ENCODE peak calls at places on chromosome 10, in five cellular contexts. One of them, this sample, is unnamed.

GRCh38 chr10:95861401-95861800 is 46.4 kb upstream of the CC2D2B start:
- DNase-seq in activated CD8-positive, alpha-beta memory T cell treated with anti-CD3 and anti-CD28 coated beads, Interleukin-2, amount 50 U/mL, for 4 hours: no peak
- DNase-seq in GM19239: no peak
- DNase-seq in stimulated activated CD4-positive, alpha-beta T cell treated with anti-CD3 and anti-CD28 coated beads, TNF-alpha, amount 100 ng/mL, for 48 hours: no peak
- DNase-seq in mucosa of descending colon: no peak
- DNase-seq in this sample: no peak

GRCh38 chr10:24207781-24208611 is 942 bp upstream of the KIAA1217 start:
- DNase-seq in activated CD8-positive, alpha-beta memory T cell treated with anti-CD3 and anti-CD28 coated beads, Interleukin-2, amount 50 U/mL, for 4 hours: no peak
- DNase-seq in GM19239: no peak
- DNase-seq in stimulated activated CD4-positive, alpha-beta T cell treated with anti-CD3 and anti-CD28 coated beads, TNF-alpha, amount 100 ng/mL, for 48 hours: no peak
- DNase-seq in mucosa of descending colon: no peak
- DNase-seq in this sample: peak; percentile 54

GRCh38 chr10:47051741-47052238 is 140.6 kb downstream of the PTPN20 start:
- DNase-seq in activated CD8-positive, alpha-beta memory T cell treated with anti-CD3 and anti-CD28 coated beads, Interleukin-2, amount 50 U/mL, for 4 hours: no peak
- DNase-seq in GM19239: no peak
- DNase-seq in stimulated activated CD4-positive, alpha-beta T cell treated with anti-CD3 and anti-CD28 coated beads, TNF-alpha, amount 100 ng/mL, for 48 hours: no peak
- DNase-seq in mucosa of descending colon: no peak
- DNase-seq in this sample: no peak

GRCh38 chr10:10826125-10826524 is 191.5 kb upstream of the CELF2 start:
- DNase-seq in activated CD8-positive, alpha-beta memory T cell treated with anti-CD3 and anti-CD28 coated beads, Interleukin-2, amount 50 U/mL, for 4 hours: no peak
- DNase-seq in GM19239: no peak
- DNase-seq in stimulated activated CD4-positive, alpha-beta T cell treated with anti-CD3 and anti-CD28 coated beads, TNF-alpha, amount 100 ng/mL, for 48 hours: no peak
- DNase-seq in mucosa of descending colon: no peak
- DNase-seq in this sample: no peak

GRCh38 chr10:31709501-31709900 is 219.1 kb downstream of the ARHGAP12 start:
- DNase-seq in activated CD8-positive, alpha-beta memory T cell treated with anti-CD3 and anti-CD28 coated beads, Interleukin-2, amount 50 U/mL, for 4 hours: no peak
- DNase-seq in GM19239: no peak
- DNase-seq in stimulated activated CD4-positive, alpha-beta T cell treated with anti-CD3 and anti-CD28 coated beads, TNF-alpha, amount 100 ng/mL, for 48 hours: no peak
- DNase-seq in mucosa of descending colon: no peak
- DNase-seq in this sample: no peak

GRCh38 chr10:13831711-13832110 is 244.9 kb downstream of the PRPF18 start:
- DNase-seq in activated CD8-positive, alpha-beta memory T cell treated with anti-CD3 and anti-CD28 coated beads, Interleukin-2, amount 50 U/mL, for 4 hours: no peak
- DNase-seq in GM19239: peak; percentile 52
- DNase-seq in stimulated activated CD4-positive, alpha-beta T cell treated with anti-CD3 and anti-CD28 coated beads, TNF-alpha, amount 100 ng/mL, for 48 hours: no peak
- DNase-seq in mucosa of descending colon: no peak
- DNase-seq in this sample: no peak

GRCh38 chr10:29403208-29403607 is 114.3 kb downstream of the LYZL1 start:
- DNase-seq in activated CD8-positive, alpha-beta memory T cell treated with anti-CD3 and anti-CD28 coated beads, Interleukin-2, amount 50 U/mL, for 4 hours: no peak
- DNase-seq in GM19239: no peak
- DNase-seq in stimulated activated CD4-positive, alpha-beta T cell treated with anti-CD3 and anti-CD28 coated beads, TNF-alpha, amount 100 ng/mL, for 48 hours: no peak
- DNase-seq in mucosa of descending colon: no peak
- DNase-seq in this sample: no peak

GRCh38 chr10:35274511-35275060 is 61.7 kb upstream of the CCNY start:
- DNase-seq in activated CD8-positive, alpha-beta memory T cell treated with anti-CD3 and anti-CD28 coated beads, Interleukin-2, amount 50 U/mL, for 4 hours: no peak
- DNase-seq in GM19239: no peak
- DNase-seq in stimulated activated CD4-positive, alpha-beta T cell treated with anti-CD3 and anti-CD28 coated beads, TNF-alpha, amount 100 ng/mL, for 48 hours: no peak
- DNase-seq in mucosa of descending colon: no peak
- DNase-seq in this sample: no peak

GRCh38 chr10:59724098-59724938 is 14.7 kb upstream of the SLC16A9 start:
- DNase-seq in activated CD8-positive, alpha-beta memory T cell treated with anti-CD3 and anti-CD28 coated beads, Interleukin-2, amount 50 U/mL, for 4 hours: no peak
- DNase-seq in GM19239: no peak
- DNase-seq in stimulated activated CD4-positive, alpha-beta T cell treated with anti-CD3 and anti-CD28 coated beads, TNF-alpha, amount 100 ng/mL, for 48 hours: no peak
- DNase-seq in mucosa of descending colon: no peak
- DNase-seq in this sample: no peak

GRCh38 chr10:29245476-29245875 is 43.4 kb upstream of the LYZL1 start:
- DNase-seq in activated CD8-positive, alpha-beta memory T cell treated with anti-CD3 and anti-CD28 coated beads, Interleukin-2, amount 50 U/mL, for 4 hours: no peak
- DNase-seq in GM19239: no peak
- DNase-seq in stimulated activated CD4-positive, alpha-beta T cell treated with anti-CD3 and anti-CD28 coated beads, TNF-alpha, amount 100 ng/mL, for 48 hours: no peak
- DNase-seq in mucosa of descending colon: no peak
- DNase-seq in this sample: no peak

GRCh38 chr10:28810062-28810870 is 132.9 kb downstream of the BAMBI start:
- DNase-seq in activated CD8-positive, alpha-beta memory T cell treated with anti-CD3 and anti-CD28 coated beads, Interleukin-2, amount 50 U/mL, for 4 hours: no peak
- DNase-seq in GM19239: no peak
- DNase-seq in stimulated activated CD4-positive, alpha-beta T cell treated with anti-CD3 and anti-CD28 coated beads, TNF-alpha, amount 100 ng/mL, for 48 hours: no peak
- DNase-seq in mucosa of descending colon: no peak
- DNase-seq in this sample: no peak

GRCh38 chr10:12346707-12347106 is 2.6 kb upstream of the CAMK1D start:
- DNase-seq in activated CD8-positive, alpha-beta memory T cell treated with anti-CD3 and anti-CD28 coated beads, Interleukin-2, amount 50 U/mL, for 4 hours: no peak
- DNase-seq in GM19239: no peak
- DNase-seq in stimulated activated CD4-positive, alpha-beta T cell treated with anti-CD3 and anti-CD28 coated beads, TNF-alpha, amount 100 ng/mL, for 48 hours: no peak
- DNase-seq in mucosa of descending colon: no peak
- DNase-seq in this sample: peak; percentile 52

GRCh38 chr10:79437111-79437814 is 8.2 kb downstream of the ZCCHC24 start:
- DNase-seq in activated CD8-positive, alpha-beta memory T cell treated with anti-CD3 and anti-CD28 coated beads, Interleukin-2, amount 50 U/mL, for 4 hours: no peak
- DNase-seq in GM19239: no peak
- DNase-seq in stimulated activated CD4-positive, alpha-beta T cell treated with anti-CD3 and anti-CD28 coated beads, TNF-alpha, amount 100 ng/mL, for 48 hours: no peak
- DNase-seq in mucosa of descending colon: no peak
- DNase-seq in this sample: no peak

GRCh38 chr10:115949282-115949844 is 323.6 kb downstream of the GFRA1 start:
- DNase-seq in activated CD8-positive, alpha-beta memory T cell treated with anti-CD3 and anti-CD28 coated beads, Interleukin-2, amount 50 U/mL, for 4 hours: no peak
- DNase-seq in GM19239: no peak
- DNase-seq in stimulated activated CD4-positive, alpha-beta T cell treated with anti-CD3 and anti-CD28 coated beads, TNF-alpha, amount 100 ng/mL, for 48 hours: no peak
- DNase-seq in mucosa of descending colon: no peak
- DNase-seq in this sample: no peak

GRCh38 chr10:98619446-98619845 is 172.7 kb upstream of the HPS1 start:
- DNase-seq in activated CD8-positive, alpha-beta memory T cell treated with anti-CD3 and anti-CD28 coated beads, Interleukin-2, amount 50 U/mL, for 4 hours: no peak
- DNase-seq in GM19239: no peak
- DNase-seq in stimulated activated CD4-positive, alpha-beta T cell treated with anti-CD3 and anti-CD28 coated beads, TNF-alpha, amount 100 ng/mL, for 48 hours: no peak
- DNase-seq in mucosa of descending colon: no peak
- DNase-seq in this sample: no peak

GRCh38 chr10:60606343-60607080 is 171.8 kb upstream of the CDK1 start:
- DNase-seq in activated CD8-positive, alpha-beta memory T cell treated with anti-CD3 and anti-CD28 coated beads, Interleukin-2, amount 50 U/mL, for 4 hours: no peak
- DNase-seq in GM19239: no peak
- DNase-seq in stimulated activated CD4-positive, alpha-beta T cell treated with anti-CD3 and anti-CD28 coated beads, TNF-alpha, amount 100 ng/mL, for 48 hours: no peak
- DNase-seq in mucosa of descending colon: no peak
- DNase-seq in this sample: no peak

GRCh38 chr10:24439935-24440334 is 231.0 kb downstream of the KIAA1217 start:
- DNase-seq in activated CD8-positive, alpha-beta memory T cell treated with anti-CD3 and anti-CD28 coated beads, Interleukin-2, amount 50 U/mL, for 4 hours: no peak
- DNase-seq in GM19239: no peak
- DNase-seq in stimulated activated CD4-positive, alpha-beta T cell treated with anti-CD3 and anti-CD28 coated beads, TNF-alpha, amount 100 ng/mL, for 48 hours: no peak
- DNase-seq in mucosa of descending colon: no peak
- DNase-seq in this sample: no peak

GRCh38 chr10:129742742-129743550 is 221.1 kb downstream of the EBF3 start:
- DNase-seq in activated CD8-positive, alpha-beta memory T cell treated with anti-CD3 and anti-CD28 coated beads, Interleukin-2, amount 50 U/mL, for 4 hours: no peak
- DNase-seq in GM19239: no peak
- DNase-seq in stimulated activated CD4-positive, alpha-beta T cell treated with anti-CD3 and anti-CD28 coated beads, TNF-alpha, amount 100 ng/mL, for 48 hours: no peak
- DNase-seq in mucosa of descending colon: peak; percentile 21
- DNase-seq in this sample: no peak

GRCh38 chr10:117610321-117610720 is 67.8 kb downstream of the EMX2 start:
- DNase-seq in activated CD8-positive, alpha-beta memory T cell treated with anti-CD3 and anti-CD28 coated beads, Interleukin-2, amount 50 U/mL, for 4 hours: no peak
- DNase-seq in GM19239: no peak
- DNase-seq in stimulated activated CD4-positive, alpha-beta T cell treated with anti-CD3 and anti-CD28 coated beads, TNF-alpha, amount 100 ng/mL, for 48 hours: no peak
- DNase-seq in mucosa of descending colon: no peak
- DNase-seq in this sample: no peak

GRCh38 chr10:103598654-103599115 is 105.2 kb downstream of the NEURL1 start:
- DNase-seq in activated CD8-positive, alpha-beta memory T cell treated with anti-CD3 and anti-CD28 coated beads, Interleukin-2, amount 50 U/mL, for 4 hours: no peak
- DNase-seq in GM19239: peak; percentile 54
- DNase-seq in stimulated activated CD4-positive, alpha-beta T cell treated with anti-CD3 and anti-CD28 coated beads, TNF-alpha, amount 100 ng/mL, for 48 hours: no peak
- DNase-seq in mucosa of descending colon: no peak
- DNase-seq in this sample: peak; percentile 68

GRCh38 chr10:132298038-132298935 is 9.5 kb downstream of the STK32C start:
- DNase-seq in activated CD8-positive, alpha-beta memory T cell treated with anti-CD3 and anti-CD28 coated beads, Interleukin-2, amount 50 U/mL, for 4 hours: no peak
- DNase-seq in GM19239: no peak
- DNase-seq in stimulated activated CD4-positive, alpha-beta T cell treated with anti-CD3 and anti-CD28 coated beads, TNF-alpha, amount 100 ng/mL, for 48 hours: no peak
- DNase-seq in mucosa of descending colon: peak; percentile 37
- DNase-seq in this sample: no peak

GRCh38 chr10:55822096-55822495 is 539.0 kb downstream of the ZWINT start:
- DNase-seq in activated CD8-positive, alpha-beta memory T cell treated with anti-CD3 and anti-CD28 coated beads, Interleukin-2, amount 50 U/mL, for 4 hours: no peak
- DNase-seq in GM19239: no peak
- DNase-seq in stimulated activated CD4-positive, alpha-beta T cell treated with anti-CD3 and anti-CD28 coated beads, TNF-alpha, amount 100 ng/mL, for 48 hours: no peak
- DNase-seq in mucosa of descending colon: no peak
- DNase-seq in this sample: no peak

This sample was measured in body of pancreas.